ENCODE peak calls at places on chromosomes 5 and 9, in four cellular contexts. R is H9, N is H1, F is neuronal stem cell. J is an unnamed sample.

GRCh38 chr5:167763772-167764171 is 527.7 kb upstream of the WWC1 start:
- DNase-seq in R (no peak), N (no peak), F (no peak), J (no peak)

GRCh38 chr9:20990867-20991266 is 40.6 kb downstream of the HACD4 start:
- DNase-seq in R (no peak), N (no peak), F (no peak), J (no peak)

GRCh38 chr9:108634669-108635462 is 220.9 kb downstream of the ACTL7B start:
- DNase-seq in R (no peak), N (no peak), F (no peak), J (no peak)

GRCh38 chr5:158058208-158058607 is 199.3 kb upstream of the CLINT1 start:
- DNase-seq in R (no peak), N (no peak), F (no peak), J (no peak)

GRCh38 chr5:173010021-173010420 is 26.4 kb downstream of the ATP6V0E1 start:
- DNase-seq in R (no peak), N (no peak), F (no peak), J (peak)

GRCh38 chr5:54109931-54110330 is 200.4 kb downstream of the ARL15 start:
- DNase-seq in R (no peak), N (no peak), F (no peak), J (no peak)

GRCh38 chr9:123741214-123741613 is 188.7 kb downstream of the DENND1A start:
- DNase-seq in R (no peak), N (no peak), F (no peak), J (no peak)

GRCh38 chr9:136614372-136614922 is 48.3 kb upstream of the EGFL7 start:
- DNase-seq in R (no peak), N (no peak), F (no peak), J (peak)

GRCh38 chr5:67063791-67064190 is 132.8 kb downstream of the CD180 start:
- DNase-seq in R (no peak), N (no peak), F (no peak), J (peak)

GRCh38 chr5:111928501-111928900 is 171.5 kb upstream of the NREP start:
- DNase-seq in R (no peak), N (no peak), F (no peak), J (no peak)

GRCh38 chr5:137032929-137033328 is 466.2 kb downstream of the SPOCK1 start:
- DNase-seq in R (peak), N (no peak), F (no peak), J (no peak)

GRCh38 chr5:61623401-61624069 is 291.5 kb downstream of the ZSWIM6 start:
- DNase-seq in R (peak), N (no peak), F (peak), J (peak)

GRCh38 chr5:141199359-141200235 is at the start of gene PCDHB11:
- DNase-seq in R (no peak), N (no peak), F (no peak), J (no peak)

GRCh38 chr5:64958757-64959391 is 190.1 kb downstream of the CWC27 start:
- DNase-seq in R (no peak), N (no peak), F (no peak), J (peak)

GRCh38 chr5:115377468-115378217 is 81.2 kb upstream of the CCDC112 start:
- DNase-seq in R (no peak), N (no peak), F (no peak), J (peak)

GRCh38 chr5:54944364-54944763 is 41.0 kb downstream of the ESM1 start:
- DNase-seq in R (no peak), N (no peak), F (no peak), J (peak)

DNA sequence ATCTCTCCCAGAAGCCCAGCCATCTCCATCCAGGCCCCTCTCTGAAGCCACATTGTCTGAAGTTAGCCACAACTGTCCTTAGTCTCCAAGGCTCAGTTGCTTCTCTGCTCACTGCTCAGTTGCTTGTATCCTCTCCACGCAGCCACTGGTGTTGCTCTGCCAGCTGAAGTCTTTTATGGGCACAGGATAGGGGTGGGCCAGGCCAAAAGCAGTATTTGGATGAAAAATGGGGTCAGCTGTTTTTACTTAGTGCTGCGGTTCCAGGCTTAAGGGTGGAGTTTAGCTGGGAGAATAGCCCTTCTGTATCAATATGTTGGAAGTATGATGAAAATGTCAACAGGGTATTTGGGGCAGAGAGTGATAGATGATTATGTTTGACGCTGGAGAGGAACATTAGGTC is 168.8 kb upstream of the PPP1R2B start:
- DNase-seq in R (no peak), N (no peak), F (no peak), J (no peak)
- H3K4ac ChIP-seq in R (no peak), N (no peak), F (no peak), J (no peak)

GRCh38 chr9:71909887-71910601 is 949 bp downstream of the ABHD17B start:
- DNase-seq in R (peak), N (no peak), F (peak), J (peak)
- H2BK12ac ChIP-seq in R (peak), N (no peak), F (no peak), J (no peak)

GRCh38 chr5:58469895-58470294 is 10.0 kb upstream of the PLK2 start:
- DNase-seq in R (no peak), N (no peak), F (no peak), J (no peak)

GRCh38 chr5:58462623-58463230 is 2.8 kb upstream of the PLK2 start:
- DNase-seq in R (no peak), N (no peak), F (peak), J (peak)

GRCh38 chr5:58462154-58462553 is 2.3 kb upstream of the PLK2 start:
- DNase-seq in R (no peak), N (no peak), F (no peak), J (peak)

GRCh38 chr5:58466939-58467338 is 7.1 kb upstream of the PLK2 start:
- DNase-seq in R (peak), N (no peak), F (no peak), J (peak)
- H2BK15ac ChIP-seq in R (no peak), N (peak), F (no peak), J (no peak)

GRCh38 chr5:159456722-159457462 is 126.6 kb upstream of the IL12B start:
- DNase-seq in R (no peak), N (no peak), F (no peak), J (peak)
- H3K4ac ChIP-seq in R (no peak), N (no peak), F (no peak), J (no peak)

GRCh38 chr5:139642891-139643871 is 5.0 kb upstream of the CXXC5 start:
- DNase-seq in R (peak), N (no peak), F (no peak), J (no peak)

GRCh38 chr5:139641116-139642080 is 6.8 kb upstream of the CXXC5 start:
- DNase-seq in R (no peak), N (no peak), F (no peak), J (no peak)

GRCh38 chr5:139644001-139644456 is 4.1 kb upstream of the CXXC5 start:
- DNase-seq in R (no peak), N (no peak), F (no peak), J (no peak)

GRCh38 chr5:139640432-139641115 is 7.6 kb upstream of the CXXC5 start:
- DNase-seq in R (peak), N (no peak), F (no peak), J (no peak)

DNA sequence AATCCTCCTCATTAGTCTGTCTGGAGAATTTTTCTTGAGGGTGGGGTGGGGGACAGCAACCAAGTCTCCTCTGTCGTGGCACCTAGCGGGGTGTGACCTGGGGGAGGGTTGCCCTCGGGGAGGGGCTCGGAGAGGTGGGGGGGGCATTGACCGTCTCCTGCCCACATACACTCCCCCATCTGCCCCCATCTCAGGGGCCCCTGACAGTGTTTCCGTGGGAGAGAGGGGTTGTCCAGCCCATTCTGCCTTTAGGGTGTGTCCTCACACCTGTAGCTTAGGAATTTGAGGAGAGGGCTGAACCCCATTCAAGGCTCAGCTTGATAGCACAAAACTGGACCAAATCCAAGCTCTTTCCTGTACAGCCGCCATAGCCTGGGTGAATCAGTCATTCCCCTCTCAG is 5.9 kb upstream of the CXXC5 start:
- DNase-seq in R (no peak), N (no peak), F (no peak), J (no peak)
- H2BK12ac ChIP-seq in R (no peak), N (peak), F (no peak), J (no peak)